ENCODE peak calls at places on chromosomes 6 and 20, in seven cellular contexts. X is cardiac fibroblast; J is substantia nigra; N is EL; G is astrocyte of the cerebellum; W is AG09309; S is stimulated activated CD4-positive, alpha-beta T cell treated with anti-CD3 and anti-CD28 coated beads, TNF-alpha, amount 100 ng/mL, for 48 hours. I is an unnamed sample.

GRCh38 chr20:22453244-22454080 is 130.9 kb downstream of the FOXA2 start:
- DNase-seq in X (peak; percentile 26), J (no peak), N (no peak), G (no peak), W (no peak), S (no peak), I (no peak)

GRCh38 chr6:141498980-141499379 is 633.7 kb upstream of the GJE1 start:
- DNase-seq in X (no peak), J (no peak), N (peak; percentile 22), G (no peak), W (no peak), S (no peak), I (no peak)

GRCh38 chr20:47493954-47494293 is 7.8 kb upstream of the NCOA3 start:
- DNase-seq in X (no peak), J (no peak), N (no peak), G (no peak), W (no peak), S (no peak), I (no peak)

GRCh38 chr20:48294942-48295341 is 509.7 kb upstream of the SULF2 start:
- DNase-seq in X (no peak), J (no peak), N (no peak), G (no peak), W (no peak), S (no peak), I (no peak)

GRCh38 chr6:45625191-45625664 is 247.5 kb upstream of the SUPT3H start:
- DNase-seq in X (peak; percentile 63), J (no peak), N (peak; percentile 77), G (peak; percentile 65), W (no peak), S (no peak), I (no peak)

GRCh38 chr20:49909499-49910339 is 5.6 kb downstream of the SPATA2 start:
- DNase-seq in X (no peak), J (no peak), N (no peak), G (no peak), W (no peak), S (no peak), I (no peak)

GRCh38 chr20:38604873-38605303 is 3.3 kb downstream of the ARHGAP40 start:
- DNase-seq in X (peak; percentile 15), J (no peak), N (peak; percentile 84), G (no peak), W (no peak), S (no peak), I (no peak)

GRCh38 chr6:11731423-11731822 is 47.2 kb downstream of the ADTRP start:
- DNase-seq in X (no peak), J (no peak), N (no peak), G (no peak), W (no peak), S (no peak), I (no peak)

GRCh38 chr6:3592371-3592941 is 135.6 kb upstream of the SLC22A23 start:
- DNase-seq in X (peak; percentile 92), J (no peak), N (peak; percentile 94), G (peak; percentile 55), W (peak; percentile 93), S (no peak), I (no peak)

GRCh38 chr20:7410150-7410549 is 530.1 kb downstream of the HAO1 start:
- DNase-seq in X (no peak), J (no peak), N (no peak), G (no peak), W (no peak), S (no peak), I (no peak)

GRCh38 chr6:110822248-110822647 is 7.0 kb upstream of the CDK19 start:
- DNase-seq in X (peak; percentile 81), J (no peak), N (no peak), G (no peak), W (peak; percentile 21), S (no peak), I (no peak)

GRCh38 chr6:167141667-167142432 is 15.9 kb downstream of the GPR31 start:
- DNase-seq in X (peak; percentile 35), J (no peak), N (peak; percentile 5), G (no peak), W (no peak), S (no peak), I (peak; percentile 49)

GRCh38 chr6:143513410-143513809 is 1.9 kb upstream of the FUCA2 start:
- DNase-seq in X (no peak), J (no peak), N (peak; percentile 21), G (no peak), W (no peak), S (no peak), I (no peak)

GRCh38 chr6:169566961-169567360 is 134.9 kb downstream of the WDR27 start:
- DNase-seq in X (no peak), J (no peak), N (no peak), G (no peak), W (no peak), S (no peak), I (no peak)

GRCh38 chr6:168078943-168079405 is at the start of gene FRMD1:
- DNase-seq in X (no peak), J (no peak), N (no peak), G (no peak), W (no peak), S (no peak), I (no peak)

GRCh38 chr6:119445666-119446622 is 96.4 kb upstream of the MAN1A1 start:
- DNase-seq in X (peak; percentile 73), J (no peak), N (peak; percentile 52), G (peak; percentile 71), W (peak; percentile 42), S (no peak), I (no peak)

GRCh38 chr6:39899540-39900295 is 34.5 kb downstream of the MOCS1 start:
- DNase-seq in X (no peak), J (no peak), N (peak; percentile 18), G (no peak), W (peak; percentile 17), S (no peak), I (no peak)

GRCh38 chr6:112160745-112161144 is 73.4 kb downstream of the FAM229B start:
- DNase-seq in X (no peak), J (no peak), N (no peak), G (no peak), W (no peak), S (no peak), I (no peak)

GRCh38 chr6:153997221-153997620 is 41.8 kb upstream of the OPRM1 start:
- DNase-seq in X (no peak), J (no peak), N (no peak), G (no peak), W (no peak), S (no peak), I (no peak)

GRCh38 chr6:321158-321438 is 28.8 kb downstream of the DUSP22 start:
- DNase-seq in X (no peak), J (no peak), N (no peak), G (no peak), W (no peak), S (no peak), I (no peak)

GRCh38 chr6:147651249-147652063 is 143.0 kb downstream of the SAMD5 start:
- DNase-seq in X (peak; percentile 59), J (no peak), N (peak; percentile 26), G (no peak), W (no peak), S (no peak), I (no peak)

GRCh38 chr20:37244572-37244957 is 17.0 kb downstream of the GHRH start:
- DNase-seq in X (no peak), J (no peak), N (no peak), G (no peak), W (no peak), S (no peak), I (no peak)

GRCh38 chr6:20096506-20096905 is 115.8 kb downstream of the MBOAT1 start:
- DNase-seq in X (no peak), J (no peak), N (no peak), G (no peak), W (no peak), S (no peak), I (peak; percentile 26)

GRCh38 chr6:143965503-143966171 is 42.4 kb downstream of the PLAGL1 start:
- DNase-seq in X (peak; percentile 73), J (no peak), N (peak; percentile 53), G (peak; percentile 76), W (peak; percentile 44), S (no peak), I (no peak)

GRCh38 chr20:6053776-6054688 is at the start of gene LRRN4:
- DNase-seq in X (peak; percentile 16), J (no peak), N (peak; percentile 56), G (no peak), W (no peak), S (no peak), I (no peak)

GRCh38 chr6:167682125-167682524 is 144.6 kb upstream of the AFDN start:
- DNase-seq in X (no peak), J (no peak), N (no peak), G (no peak), W (no peak), S (no peak), I (no peak)

GRCh38 chr6:14571001-14571400 is 453.4 kb downstream of the CD83 start:
- DNase-seq in X (no peak), J (no peak), N (no peak), G (no peak), W (no peak), S (no peak), I (no peak)

GRCh38 chr6:27592107-27592480 is 119.2 kb upstream of the ZNF184 start:
- DNase-seq in X (no peak), J (no peak), N (peak; percentile 51), G (no peak), W (no peak), S (no peak), I (no peak)

GRCh38 chr20:34364013-34364382 is 925 bp downstream of the ITCH start:
- DNase-seq in X (peak; percentile 53), J (no peak), N (peak; percentile 36), G (no peak), W (no peak), S (no peak), I (no peak)

GRCh38 chr6:3919130-3919628 is 70.0 kb downstream of the FAM50B start:
- DNase-seq in X (peak; percentile 79), J (no peak), N (peak; percentile 94), G (no peak), W (peak; percentile 71), S (no peak), I (no peak)

GRCh38 chr6:67451874-67452273 is 1183.2 kb upstream of the ADGRB3 start:
- DNase-seq in X (no peak), J (no peak), N (no peak), G (no peak), W (no peak), S (no peak), I (no peak)

GRCh38 chr20:32681175-32682084 is 7.7 kb upstream of the C20orf203 start:
- DNase-seq in X (peak; percentile 6), J (no peak), N (peak; percentile 41), G (no peak), W (no peak), S (no peak), I (peak; percentile 90)

I was measured in posterior cingulate gyrus.